ENCODE peak calls at places on chromosomes 16 and 17, in eight cellular contexts. M is bronchial epithelial cell; R is HuH-7.5; E is Kasumi-1; J is head of caudate nucleus; I is stimulated activated CD4-positive, alpha-beta T cell treated with anti-CD3 and anti-CD28 coated beads, Interleukin-1b, Interleukin-23, amount 100 ng/mL, for 24 hours; H is Right ventricle myocardium superior; S is activated effector memory CD4-positive, alpha-beta T cell treated with anti-CD3 and anti-CD28 coated beads, Interleukin-2, amount 50 U/mL, for 16 hours. A is an unnamed sample.

GRCh38 chr16:50948268-50948667 is 202.8 kb downstream of the SALL1 start:
- DNase-seq in M (no peak), R (no peak), E (no peak), J (no peak), I (no peak), H (no peak), S (no peak), A (no peak)

GRCh38 chr17:54172654-54173316 is 350.1 kb downstream of the KIF2B start:
- DNase-seq in M (peak; percentile 51), R (no peak), E (peak; percentile 31), J (peak; percentile 63), I (no peak), H (no peak), S (no peak), A (no peak)

GRCh38 chr17:17749921-17750320 is 68.7 kb downstream of the RAI1 start:
- DNase-seq in M (peak; percentile 76), R (no peak), E (no peak), J (peak; percentile 83), I (peak; percentile 34), H (no peak), S (peak; percentile 77), A (no peak)

GRCh38 chr17:14089179-14089578 is 19.9 kb downstream of the COX10 start:
- DNase-seq in M (no peak), R (no peak), E (no peak), J (no peak), I (no peak), H (no peak), S (no peak), A (no peak)

GRCh38 chr16:1929105-1929504 is 10.9 kb upstream of the HS3ST6 start:
- DNase-seq in M (no peak), R (peak; percentile 72), E (no peak), J (no peak), I (no peak), H (no peak), S (no peak), A (no peak)

GRCh38 chr17:37770631-37771518 is 26.0 kb upstream of the HNF1B start:
- DNase-seq in M (peak; percentile 59), R (peak; percentile 32), E (peak; percentile 15), J (peak; percentile 55), I (no peak), H (peak; percentile 51), S (no peak), A (peak; percentile 45)

GRCh38 chr17:67474081-67474661 is 97.1 kb downstream of the PITPNC1 start:
- DNase-seq in M (no peak), R (no peak), E (no peak), J (no peak), I (no peak), H (no peak), S (no peak), A (peak; percentile 69)

GRCh38 chr17:60401819-60402218 is 9.9 kb upstream of the USP32 start:
- DNase-seq in M (no peak), R (no peak), E (no peak), J (no peak), I (no peak), H (no peak), S (no peak), A (no peak)

GRCh38 chr17:48045270-48046001 is 2.7 kb upstream of the NFE2L1 start:
- DNase-seq in M (peak; percentile 90), R (no peak), E (no peak), J (no peak), I (no peak), H (no peak), S (peak; percentile 16), A (no peak)

GRCh38 chr17:15917021-15917438 is 27.9 kb upstream of the ADORA2B start:
- DNase-seq in M (no peak), R (no peak), E (no peak), J (no peak), I (no peak), H (no peak), S (no peak), A (no peak)

GRCh38 chr16:87895641-87896141 is 26.4 kb upstream of the SLC7A5 start:
- DNase-seq in M (no peak), R (no peak), E (peak; percentile 67), J (no peak), I (peak; percentile 56), H (no peak), S (peak; percentile 91), A (no peak)

GRCh38 chr16:12587170-12587569 is 216.5 kb downstream of the CPPED1 start:
- DNase-seq in M (no peak), R (no peak), E (no peak), J (no peak), I (no peak), H (no peak), S (peak; percentile 24), A (no peak)

GRCh38 chr16:27406729-27407128 is 4.8 kb downstream of the IL21R start:
- DNase-seq in M (no peak), R (no peak), E (no peak), J (no peak), I (no peak), H (no peak), S (no peak), A (no peak)

GRCh38 chr17:37821025-37821713 is 76.3 kb upstream of the HNF1B start:
- DNase-seq in M (peak; percentile 68), R (no peak), E (no peak), J (no peak), I (no peak), H (no peak), S (no peak), A (no peak)

GRCh38 chr17:66948061-66948750 is 16.3 kb upstream of the CACNG4 start:
- DNase-seq in M (no peak), R (no peak), E (no peak), J (no peak), I (no peak), H (no peak), S (no peak), A (no peak)

GRCh38 chr16:67181346-67181745 is 2.4 kb downstream of the MATCAP1 start:
- DNase-seq in M (peak; percentile 45), R (no peak), E (no peak), J (no peak), I (no peak), H (no peak), S (no peak), A (no peak)

GRCh38 chr17:74042744-74043486 is 160.6 kb upstream of the RPL38 start:
- DNase-seq in M (peak; percentile 83), R (peak; percentile 28), E (no peak), J (peak; percentile 76), I (peak; percentile 9), H (no peak), S (peak; percentile 67), A (peak; percentile 57)

GRCh38 chr16:72013389-72013788 is 4.8 kb downstream of the DHODH start:
- DNase-seq in M (peak; percentile 91), R (no peak), E (no peak), J (no peak), I (no peak), H (no peak), S (no peak), A (peak; percentile 68)

GRCh38 chr17:81536299-81537290 is 8.4 kb downstream of the FSCN2 start:
- DNase-seq in M (no peak), R (no peak), E (no peak), J (no peak), I (no peak), H (no peak), S (no peak), A (no peak)

GRCh38 chr17:28370035-28370743 is at the start of gene VTN:
- DNase-seq in M (no peak), R (peak; percentile 96), E (peak; percentile 28), J (no peak), I (no peak), H (peak; percentile 64), S (no peak), A (peak; percentile 79)

GRCh38 chr16:27254262-27254811 is 14.2 kb downstream of the NSMCE1 start:
- DNase-seq in M (no peak), R (no peak), E (no peak), J (no peak), I (no peak), H (no peak), S (no peak), A (no peak)